ENCODE peak calls at places on chromosomes 16 and 17, in ten cellular contexts. One of them, this sample, is unnamed.
A peak's percentile ranks its signal among the peaks of the same experiment; 100 is the strongest.

GRCh38 chr17:42363767-42364585 is 24.3 kb downstream of the STAT3 start:
- DNase-seq in prostate gland: no peak
- DNase-seq in nephron progenitor cell: no peak
- DNase-seq in AG09309: no peak
- DNase-seq in BE2C: no peak
- DNase-seq in osteocyte: no peak
- DNase-seq in astrocyte of the spinal cord: peak; percentile 73
- DNase-seq in colonic mucosa: no peak
- DNase-seq in lung: no peak
- DNase-seq in CD8-positive, alpha-beta T cell: no peak
- DNase-seq in this sample: no peak

GRCh38 chr16:88882358-88883030 is 16.0 kb upstream of the PABPN1L start:
- DNase-seq in astrocyte of the spinal cord: no peak
- DNase-seq in CD8-positive, alpha-beta T cell: no peak
- DNase-seq in BE2C: no peak
- DNase-seq in prostate gland: no peak
- DNase-seq in lung: no peak
- DNase-seq in colonic mucosa: peak; percentile 48
- DNase-seq in nephron progenitor cell: no peak
- DNase-seq in AG09309: no peak
- DNase-seq in osteocyte: no peak
- DNase-seq in this sample: no peak

GRCh38 chr17:50317121-50317520 is 28.8 kb upstream of the XYLT2 start:
- DNase-seq in lung: no peak
- DNase-seq in BE2C: no peak
- DNase-seq in colonic mucosa: no peak
- DNase-seq in AG09309: no peak
- DNase-seq in astrocyte of the spinal cord: no peak
- DNase-seq in CD8-positive, alpha-beta T cell: no peak
- DNase-seq in prostate gland: no peak
- DNase-seq in nephron progenitor cell: no peak
- DNase-seq in osteocyte: no peak
- DNase-seq in this sample: no peak

GRCh38 chr17:48333034-48333491 is 97.0 kb downstream of the SKAP1 start:
- DNase-seq in BE2C: no peak
- DNase-seq in prostate gland: no peak
- DNase-seq in osteocyte: no peak
- DNase-seq in lung: no peak
- DNase-seq in nephron progenitor cell: no peak
- DNase-seq in astrocyte of the spinal cord: peak; percentile 36
- DNase-seq in colonic mucosa: no peak
- DNase-seq in CD8-positive, alpha-beta T cell: no peak
- DNase-seq in AG09309: no peak
- DNase-seq in this sample: no peak

GRCh38 chr16:23274968-23275367 is 27.1 kb upstream of the SCNN1B start:
- DNase-seq in nephron progenitor cell: no peak
- DNase-seq in lung: no peak
- DNase-seq in prostate gland: no peak
- DNase-seq in colonic mucosa: no peak
- DNase-seq in BE2C: no peak
- DNase-seq in osteocyte: no peak
- DNase-seq in AG09309: no peak
- DNase-seq in CD8-positive, alpha-beta T cell: no peak
- DNase-seq in astrocyte of the spinal cord: no peak
- DNase-seq in this sample: no peak

GRCh38 chr17:73802314-73802713 is 158.1 kb upstream of the SDK2 start:
- DNase-seq in CD8-positive, alpha-beta T cell: no peak
- DNase-seq in AG09309: no peak
- DNase-seq in osteocyte: no peak
- DNase-seq in BE2C: no peak
- DNase-seq in colonic mucosa: no peak
- DNase-seq in prostate gland: no peak
- DNase-seq in lung: no peak
- DNase-seq in nephron progenitor cell: no peak
- DNase-seq in astrocyte of the spinal cord: no peak
- DNase-seq in this sample: no peak

GRCh38 chr17:56247816-56248215 is 94.5 kb downstream of the ANKFN1 start:
- DNase-seq in CD8-positive, alpha-beta T cell: no peak
- DNase-seq in nephron progenitor cell: no peak
- DNase-seq in AG09309: no peak
- DNase-seq in colonic mucosa: no peak
- DNase-seq in osteocyte: no peak
- DNase-seq in astrocyte of the spinal cord: no peak
- DNase-seq in prostate gland: no peak
- DNase-seq in lung: no peak
- DNase-seq in BE2C: no peak
- DNase-seq in this sample: no peak

GRCh38 chr16:68444058-68444657 is 4.2 kb downstream of the SMPD3 start:
- DNase-seq in BE2C: no peak
- DNase-seq in colonic mucosa: peak; percentile 57
- DNase-seq in osteocyte: no peak
- DNase-seq in AG09309: no peak
- DNase-seq in CD8-positive, alpha-beta T cell: no peak
- DNase-seq in nephron progenitor cell: peak; percentile 87
- DNase-seq in astrocyte of the spinal cord: peak; percentile 43
- DNase-seq in lung: no peak
- DNase-seq in prostate gland: no peak
- DNase-seq in this sample: no peak

GRCh38 chr17:8753976-8754440 is 4.3 kb downstream of the SPDYE4 start:
- DNase-seq in AG09309: no peak
- DNase-seq in osteocyte: no peak
- DNase-seq in BE2C: no peak
- DNase-seq in astrocyte of the spinal cord: peak; percentile 7
- DNase-seq in colonic mucosa: no peak
- DNase-seq in lung: no peak
- DNase-seq in prostate gland: no peak
- DNase-seq in CD8-positive, alpha-beta T cell: no peak
- DNase-seq in nephron progenitor cell: no peak
- DNase-seq in this sample: no peak

GRCh38 chr16:81995651-81996050 is 15.6 kb downstream of the SDR42E1 start:
- DNase-seq in astrocyte of the spinal cord: no peak
- DNase-seq in BE2C: no peak
- DNase-seq in nephron progenitor cell: no peak
- DNase-seq in lung: no peak
- DNase-seq in CD8-positive, alpha-beta T cell: no peak
- DNase-seq in AG09309: no peak
- DNase-seq in prostate gland: no peak
- DNase-seq in colonic mucosa: no peak
- DNase-seq in osteocyte: no peak
- DNase-seq in this sample: no peak

GRCh38 chr16:81997738-81998137 is 13.5 kb downstream of the SDR42E1 start:
- DNase-seq in astrocyte of the spinal cord: peak; percentile 84
- DNase-seq in AG09309: peak; percentile 55
- DNase-seq in prostate gland: no peak
- DNase-seq in CD8-positive, alpha-beta T cell: no peak
- DNase-seq in BE2C: no peak
- DNase-seq in lung: no peak
- DNase-seq in colonic mucosa: no peak
- DNase-seq in osteocyte: no peak
- DNase-seq in nephron progenitor cell: no peak
- DNase-seq in this sample: no peak

GRCh38 chr16:81996664-81997529 is 14.4 kb downstream of the SDR42E1 start:
- DNase-seq in BE2C: no peak
- DNase-seq in CD8-positive, alpha-beta T cell: no peak
- DNase-seq in nephron progenitor cell: no peak
- DNase-seq in lung: no peak
- DNase-seq in osteocyte: no peak
- DNase-seq in AG09309: peak; percentile 40
- DNase-seq in colonic mucosa: no peak
- DNase-seq in prostate gland: no peak
- DNase-seq in astrocyte of the spinal cord: peak; percentile 56
- DNase-seq in this sample: no peak

GRCh38 chr16:81994485-81994884 is 16.8 kb downstream of the SDR42E1 start:
- DNase-seq in prostate gland: no peak
- DNase-seq in AG09309: no peak
- DNase-seq in lung: no peak
- DNase-seq in colonic mucosa: no peak
- DNase-seq in CD8-positive, alpha-beta T cell: no peak
- DNase-seq in astrocyte of the spinal cord: no peak
- DNase-seq in osteocyte: no peak
- DNase-seq in BE2C: no peak
- DNase-seq in nephron progenitor cell: no peak
- DNase-seq in this sample: no peak
- TF ChIP-seq CTCF in prostate gland: no peak
- TF ChIP-seq CTCF in AG09309: no peak
- TF ChIP-seq CTCF in lung: no peak
- TF ChIP-seq CTCF in colonic mucosa: no peak
- TF ChIP-seq CTCF in CD8-positive, alpha-beta T cell: no peak
- TF ChIP-seq CTCF in astrocyte of the spinal cord: no peak
- TF ChIP-seq CTCF in osteocyte: no peak
- TF ChIP-seq CTCF in BE2C: peak; percentile 9
- TF ChIP-seq CTCF in nephron progenitor cell: no peak
- TF ChIP-seq CTCF in this sample: no peak

GRCh38 chr16:83402160-83402794 is 405.5 kb upstream of the HSBP1 start:
- DNase-seq in osteocyte: no peak
- DNase-seq in nephron progenitor cell: no peak
- DNase-seq in prostate gland: no peak
- DNase-seq in CD8-positive, alpha-beta T cell: no peak
- DNase-seq in astrocyte of the spinal cord: no peak
- DNase-seq in AG09309: no peak
- DNase-seq in colonic mucosa: no peak
- DNase-seq in lung: no peak
- DNase-seq in BE2C: no peak
- DNase-seq in this sample: no peak
- TF ChIP-seq CTCF in osteocyte: no peak
- TF ChIP-seq CTCF in nephron progenitor cell: no peak
- TF ChIP-seq CTCF in prostate gland: no peak
- TF ChIP-seq CTCF in CD8-positive, alpha-beta T cell: no peak
- TF ChIP-seq CTCF in astrocyte of the spinal cord: peak; percentile 16
- TF ChIP-seq CTCF in AG09309: no peak
- TF ChIP-seq CTCF in colonic mucosa: no peak
- TF ChIP-seq CTCF in lung: no peak
- TF ChIP-seq CTCF in BE2C: no peak
- TF ChIP-seq CTCF in this sample: peak; percentile 3

DNA sequence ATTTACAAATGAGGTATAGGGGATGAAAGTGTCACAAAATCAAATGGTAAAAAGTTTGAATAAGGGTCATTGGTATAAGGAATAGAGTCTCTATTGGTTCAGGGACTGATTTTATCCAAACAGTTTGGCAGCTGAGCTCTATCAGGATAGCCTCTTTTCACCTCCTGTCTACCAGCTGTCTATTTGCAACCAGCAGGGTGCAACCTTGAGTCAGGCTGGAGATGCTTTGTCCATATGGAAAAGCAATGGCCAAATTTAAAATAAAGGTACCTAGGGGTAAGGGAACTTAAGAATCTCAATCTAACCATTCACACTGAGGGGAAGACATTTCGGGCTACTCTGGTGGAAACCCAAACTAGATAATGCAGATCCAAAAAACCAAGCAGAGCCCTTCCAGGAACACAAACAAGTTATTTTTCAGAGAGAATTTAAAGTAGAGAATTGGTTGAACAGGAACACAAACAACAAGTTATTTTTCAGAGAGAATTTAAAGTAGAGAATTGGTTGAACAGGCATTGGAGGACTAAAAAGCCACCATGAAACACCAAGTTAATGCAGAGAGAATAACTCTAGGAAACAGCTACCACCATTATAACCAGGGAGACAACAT is 12.6 kb upstream of the CA10 start:
- DNase-seq in AG09309: no peak
- DNase-seq in astrocyte of the spinal cord: no peak
- DNase-seq in CD8-positive, alpha-beta T cell: no peak
- DNase-seq in prostate gland: peak; percentile 14
- DNase-seq in colonic mucosa: no peak
- DNase-seq in osteocyte: no peak
- DNase-seq in BE2C: peak; percentile 75
- DNase-seq in nephron progenitor cell: peak; percentile 50
- DNase-seq in lung: no peak
- DNase-seq in this sample: peak; percentile 66
- TF ChIP-seq CTCF in AG09309: peak; percentile 19
- TF ChIP-seq CTCF in astrocyte of the spinal cord: peak; percentile 52
- TF ChIP-seq CTCF in CD8-positive, alpha-beta T cell: no peak
- TF ChIP-seq CTCF in prostate gland: peak; percentile 37
- TF ChIP-seq CTCF in colonic mucosa: peak; percentile 19
- TF ChIP-seq CTCF in osteocyte: peak; percentile 46
- TF ChIP-seq CTCF in BE2C: peak; percentile 98
- TF ChIP-seq CTCF in nephron progenitor cell: peak; percentile 76
- TF ChIP-seq CTCF in lung: no peak
- TF ChIP-seq CTCF in this sample: peak; percentile 74

GRCh38 chr16:73172621-73173312 is 124.8 kb upstream of the ZFHX3 start:
- DNase-seq in colonic mucosa: peak; percentile 88
- DNase-seq in AG09309: peak; percentile 76
- DNase-seq in lung: peak; percentile 73
- DNase-seq in CD8-positive, alpha-beta T cell: no peak
- DNase-seq in BE2C: peak; percentile 79
- DNase-seq in nephron progenitor cell: peak; percentile 41
- DNase-seq in astrocyte of the spinal cord: peak; percentile 97
- DNase-seq in prostate gland: peak; percentile 87
- DNase-seq in osteocyte: peak; percentile 95
- DNase-seq in this sample: no peak
- TF ChIP-seq CTCF in colonic mucosa: peak; percentile 20
- TF ChIP-seq CTCF in AG09309: peak; percentile 41
- TF ChIP-seq CTCF in lung: no peak
- TF ChIP-seq CTCF in CD8-positive, alpha-beta T cell: no peak
- TF ChIP-seq CTCF in BE2C: peak; percentile 50
- TF ChIP-seq CTCF in nephron progenitor cell: peak; percentile 46
- TF ChIP-seq CTCF in astrocyte of the spinal cord: peak; percentile 33
- TF ChIP-seq CTCF in prostate gland: no peak
- TF ChIP-seq CTCF in osteocyte: peak; percentile 56
- TF ChIP-seq CTCF in this sample: peak; percentile 64

GRCh38 chr17:34443832-34444469 is 80.9 kb upstream of the CCL1 start:
- DNase-seq in astrocyte of the spinal cord: no peak
- DNase-seq in colonic mucosa: no peak
- DNase-seq in nephron progenitor cell: peak; percentile 23
- DNase-seq in osteocyte: no peak
- DNase-seq in CD8-positive, alpha-beta T cell: no peak
- DNase-seq in lung: no peak
- DNase-seq in AG09309: no peak
- DNase-seq in prostate gland: no peak
- DNase-seq in BE2C: peak; percentile 54
- DNase-seq in this sample: peak; percentile 68
- TF ChIP-seq CTCF in astrocyte of the spinal cord: no peak
- TF ChIP-seq CTCF in colonic mucosa: no peak
- TF ChIP-seq CTCF in nephron progenitor cell: no peak
- TF ChIP-seq CTCF in osteocyte: peak; percentile 14
- TF ChIP-seq CTCF in CD8-positive, alpha-beta T cell: no peak
- TF ChIP-seq CTCF in lung: no peak
- TF ChIP-seq CTCF in AG09309: peak; percentile 2
- TF ChIP-seq CTCF in prostate gland: no peak
- TF ChIP-seq CTCF in BE2C: peak; percentile 66
- TF ChIP-seq CTCF in this sample: peak; percentile 42

GRCh38 chr16:26453215-26453614 is 613.5 kb upstream of the C16orf82 start:
- DNase-seq in CD8-positive, alpha-beta T cell: no peak
- DNase-seq in astrocyte of the spinal cord: no peak
- DNase-seq in osteocyte: no peak
- DNase-seq in colonic mucosa: no peak
- DNase-seq in prostate gland: no peak
- DNase-seq in BE2C: no peak
- DNase-seq in lung: no peak
- DNase-seq in nephron progenitor cell: no peak
- DNase-seq in AG09309: no peak
- DNase-seq in this sample: no peak
- TF ChIP-seq CTCF in CD8-positive, alpha-beta T cell: no peak
- TF ChIP-seq CTCF in astrocyte of the spinal cord: no peak
- TF ChIP-seq CTCF in osteocyte: no peak
- TF ChIP-seq CTCF in colonic mucosa: no peak
- TF ChIP-seq CTCF in prostate gland: no peak
- TF ChIP-seq CTCF in BE2C: no peak
- TF ChIP-seq CTCF in lung: no peak
- TF ChIP-seq CTCF in nephron progenitor cell: no peak
- TF ChIP-seq CTCF in AG09309: no peak
- TF ChIP-seq CTCF in this sample: no peak

GRCh38 chr17:18004901-18005305 is 32.2 kb downstream of the DRC3 start:
- DNase-seq in osteocyte: no peak
- DNase-seq in nephron progenitor cell: peak; percentile 21
- DNase-seq in lung: no peak
- DNase-seq in AG09309: no peak
- DNase-seq in CD8-positive, alpha-beta T cell: no peak
- DNase-seq in BE2C: no peak
- DNase-seq in prostate gland: no peak
- DNase-seq in colonic mucosa: no peak
- DNase-seq in astrocyte of the spinal cord: no peak
- DNase-seq in this sample: peak; percentile 42
- TF ChIP-seq CTCF in osteocyte: no peak
- TF ChIP-seq CTCF in nephron progenitor cell: no peak
- TF ChIP-seq CTCF in lung: no peak
- TF ChIP-seq CTCF in AG09309: peak; percentile 26
- TF ChIP-seq CTCF in CD8-positive, alpha-beta T cell: no peak
- TF ChIP-seq CTCF in BE2C: peak; percentile 25
- TF ChIP-seq CTCF in prostate gland: no peak
- TF ChIP-seq CTCF in colonic mucosa: no peak
- TF ChIP-seq CTCF in astrocyte of the spinal cord: peak; percentile 40
- TF ChIP-seq CTCF in this sample: peak; percentile 58

This sample was measured in glutamatergic neuron.